ENCODE peak calls at places on chromosomes 2 and 18, in ten cellular contexts. V is heart left ventricle, D is uterus, M is tibial nerve, S is HCT116, H is body of pancreas, T is K562, P is breast epithelium, W is testis, Y is IMR-90. F is an unnamed sample. For H3K4me1, the result is how much of the 10 kb centered on the place peaks cover.

GRCh38 chr18:13629841-13630747 is 96.3 kb downstream of the FAM210A start:
- DNase-seq in Y (peak), T (peak), W (peak), H (peak), D (peak), P (peak), V (peak), S (peak), M (no peak), F (peak)

GRCh38 chr2:144835634-144836351 is 315.9 kb upstream of the ZEB2 start:
- DNase-seq in Y (peak), T (no peak), V (no peak), W (no peak), S (peak), D (no peak), P (no peak), M (no peak), H (no peak), F (no peak)

GRCh38 chr2:127683056-127683455 is 7.7 kb upstream of the LIMS2 start:
- DNase-seq in M (no peak), V (no peak), H (no peak), S (no peak), T (no peak), D (no peak), W (no peak), Y (no peak), P (no peak), F (no peak)

GRCh38 chr2:236607471-236608307 is 38.1 kb downstream of the ACKR3 start:
- DNase-seq in Y (peak), D (no peak), M (no peak), S (no peak), V (no peak), H (peak), P (no peak), T (peak), W (no peak), F (no peak)

GRCh38 chr2:187567126-187567525 is 12.9 kb upstream of the TFPI start:
- DNase-seq in D (no peak), S (no peak), Y (peak), V (no peak), T (no peak), P (no peak), W (no peak), M (no peak), H (no peak), F (no peak)

GRCh38 chr2:88350641-88351601 is 101.6 kb downstream of the FOXI3 start:
- DNase-seq in M (no peak), S (peak), T (peak), V (peak), H (peak), P (peak), W (peak), Y (peak), D (no peak), F (no peak)

GRCh38 chr18:35616664-35617423 is 35.3 kb downstream of the GALNT1 start:
- DNase-seq in S (no peak), H (peak), M (no peak), V (peak), W (no peak), P (no peak), D (no peak), T (peak), Y (peak), F (no peak)

GRCh38 chr2:121110924-121111323 is 174.1 kb downstream of the TFCP2L1 start:
- DNase-seq in D (no peak), H (no peak), W (no peak), M (no peak), P (no peak), V (no peak), Y (no peak), S (no peak), T (no peak), F (no peak)

GRCh38 chr2:85237849-85238570 is 89.8 kb downstream of the TGOLN2 start:
- DNase-seq in Y (no peak), P (no peak), W (no peak), T (no peak), S (no peak), H (peak), V (no peak), D (no peak), M (no peak), F (no peak)

GRCh38 chr2:193965263-193965662 is 1691.8 kb upstream of the SLC39A10 start:
- DNase-seq in S (no peak), H (no peak), W (no peak), Y (no peak), T (no peak), P (no peak), D (no peak), V (no peak), M (no peak), F (no peak)

GRCh38 chr18:38081516-38081915 is 515.9 kb upstream of the CELF4 start:
- DNase-seq in D (no peak), Y (no peak), W (no peak), M (no peak), V (no peak), T (no peak), H (no peak), P (no peak), S (no peak), F (no peak)

GRCh38 chr2:203623104-203623503 is 83.3 kb upstream of the CD28 start:
- DNase-seq in S (no peak), H (no peak), M (no peak), P (no peak), Y (peak), W (no peak), D (no peak), T (no peak), V (no peak), F (no peak)

GRCh38 chr2:61707984-61708852 is 145.6 kb downstream of the FAM161A start:
- DNase-seq in D (no peak), T (no peak), P (no peak), M (no peak), W (no peak), V (no peak), S (no peak), H (peak), Y (peak), F (no peak)

GRCh38 chr2:118747637-118748036 is 99.8 kb downstream of the EN1 start:
- DNase-seq in T (no peak), V (no peak), H (no peak), S (no peak), Y (no peak), M (no peak), W (no peak), P (no peak), D (no peak), F (no peak)

GRCh38 chr18:34837769-34838194 is 127.7 kb downstream of the DTNA start:
- DNase-seq in W (peak), M (no peak), T (no peak), Y (peak), S (no peak), D (no peak), P (no peak), V (no peak), H (peak), F (peak)

DNA sequence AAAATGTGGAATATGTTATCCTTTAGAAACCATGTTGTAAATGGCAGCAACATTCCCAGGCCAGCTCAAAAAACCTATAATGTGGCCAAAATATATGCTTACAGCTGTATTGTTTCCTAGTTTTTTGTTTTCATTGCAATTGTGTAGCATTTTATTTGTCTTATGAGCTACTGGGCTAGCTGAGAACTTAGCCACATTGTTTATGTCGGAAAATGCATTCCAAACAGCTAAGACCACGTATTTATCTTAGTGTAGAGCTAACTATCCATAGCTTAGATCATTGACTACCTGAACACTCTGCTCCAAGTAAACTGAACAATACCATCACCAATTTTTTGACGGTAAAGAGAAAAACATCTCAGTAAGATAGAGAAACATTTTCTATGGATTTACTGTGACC is 38.4 kb downstream of the METAP1D start:
- DNase-seq in Y (peak), W (no peak), T (no peak), S (no peak), H (no peak), D (no peak), M (no peak), V (no peak), P (no peak), F (no peak)
- TF ChIP-seq POLR2A in Y (no peak), W (no peak), T (no peak), S (no peak), H (no peak), D (no peak), M (no peak), V (no peak), P (no peak), F (no peak)

GRCh38 chr2:197713271-197713670 is 8.1 kb downstream of the MARS2 start:
- DNase-seq in W (no peak), M (no peak), V (no peak), D (no peak), T (no peak), S (no peak), Y (no peak), H (no peak), P (no peak), F (no peak)
- H3K4me1 ChIP-seq in W (under half), M (under half), V (under half), D (under half), T (under half), S (under half), Y (under half), H (under half), P (under half), F (under half)

DNA sequence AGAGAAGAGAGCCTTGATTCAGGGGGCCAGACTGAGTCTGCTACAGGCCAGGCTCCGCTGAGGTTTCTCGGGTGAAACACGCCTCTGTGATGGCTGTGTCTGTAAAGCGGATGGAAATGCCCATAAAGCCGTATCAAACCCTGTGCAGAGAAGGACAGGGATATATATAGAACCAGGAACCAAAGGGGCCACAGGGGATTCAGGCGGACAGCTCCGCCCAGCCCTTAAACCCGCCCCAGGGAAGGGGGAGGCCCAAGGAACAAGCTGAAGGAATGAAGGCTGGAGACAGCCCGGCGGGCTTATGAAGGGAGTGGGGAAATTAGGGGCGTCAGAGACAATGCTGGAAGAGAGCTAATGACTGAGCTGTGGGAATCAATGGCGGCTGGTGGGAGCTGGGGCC is 42.1 kb downstream of the NHEJ1 start:
- DNase-seq in M (no peak), V (peak), W (no peak), P (no peak), T (no peak), H (no peak), D (no peak), Y (no peak), S (no peak), F (no peak)
- TF ChIP-seq POLR2A in M (no peak), V (no peak), W (no peak), P (no peak), T (no peak), H (no peak), D (no peak), Y (no peak), S (no peak), F (no peak)

GRCh38 chr2:33436083-33436482 is 40.4 kb upstream of the RASGRP3 start:
- DNase-seq in M (no peak), S (no peak), T (no peak), P (no peak), Y (no peak), W (no peak), D (no peak), H (no peak), V (no peak), F (no peak)
- H3K4me1 ChIP-seq in M (under half), S (under half), T (under half), P (under half), Y (under half), W (under half), D (under half), H (under half), V (under half), F (under half)

GRCh38 chr18:54958711-54959625 is at the start of gene CCDC68:
- DNase-seq in D (no peak), H (peak), W (peak), V (peak), T (peak), S (no peak), P (no peak), M (no peak), Y (no peak), F (peak)
- TF ChIP-seq POLR2A in D (no peak), H (no peak), W (no peak), V (no peak), T (no peak), S (peak), P (no peak), M (no peak), Y (no peak), F (no peak)

DNA sequence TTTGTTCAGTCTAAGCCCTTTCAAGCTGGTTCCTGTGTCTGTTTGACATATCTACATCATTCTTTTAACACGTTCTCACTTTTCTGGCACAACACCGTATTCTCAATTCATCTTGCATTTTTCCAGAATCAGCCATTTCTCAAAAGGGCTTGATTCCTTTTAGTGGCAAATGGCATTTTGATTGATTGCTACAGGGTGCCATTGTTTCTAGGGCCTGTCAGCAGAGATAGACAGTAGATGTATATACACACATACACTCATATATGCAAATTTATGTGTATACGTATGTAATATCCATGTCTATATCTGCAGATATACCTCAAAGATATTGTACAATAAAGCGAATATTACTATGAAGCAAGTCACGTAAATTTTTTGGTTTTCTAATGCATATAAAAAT is 367.9 kb upstream of the TNP1 start:
- DNase-seq in H (no peak), D (no peak), V (no peak), M (no peak), W (no peak), T (no peak), S (no peak), Y (no peak), P (no peak), F (no peak)
- H3K4me1 ChIP-seq in H (under half), D (under half), V (under half), M (under half), W (under half), T (under half), S (under half), Y (under half), P (under half), F (under half)

GRCh38 chr18:22088029-22088428 is 81.4 kb upstream of the GATA6 start:
- DNase-seq in Y (no peak), M (no peak), H (peak), V (peak), D (no peak), W (no peak), P (no peak), S (no peak), T (no peak), F (no peak)
- TF ChIP-seq POLR2A in Y (no peak), M (no peak), H (no peak), V (no peak), D (no peak), W (no peak), P (no peak), S (no peak), T (no peak), F (no peak)

GRCh38 chr2:1741851-1742250 is 2.5 kb downstream of the PXDN start:
- DNase-seq in H (no peak), D (no peak), S (no peak), M (no peak), T (no peak), V (no peak), Y (no peak), P (no peak), W (peak), F (no peak)
- H3K4me1 ChIP-seq in H (under half), D (under half), S (under half), M (under half), T (under half), V (half or more), Y (under half), P (under half), W (under half), F (under half)

GRCh38 chr2:96633641-96634040 is 4.5 kb downstream of the KANSL3 start:
- DNase-seq in H (no peak), M (no peak), P (no peak), W (no peak), T (no peak), Y (no peak), D (no peak), V (no peak), S (no peak), F (no peak)

GRCh38 chr2:96636772-96637171 is 1.3 kb downstream of the KANSL3 start:
- DNase-seq in M (no peak), H (no peak), W (no peak), D (no peak), P (no peak), S (no peak), Y (no peak), V (peak), T (no peak), F (no peak)

GRCh38 chr2:96642564-96643350 is at the start of gene FER1L5:
- DNase-seq in P (no peak), D (peak), S (peak), W (peak), V (peak), H (peak), T (peak), Y (peak), M (no peak), F (peak)

GRCh38 chr2:96637385-96638143 is 548 bp downstream of the KANSL3 start:
- DNase-seq in Y (peak), D (peak), H (peak), T (peak), M (peak), S (peak), V (peak), W (peak), P (peak), F (peak)

GRCh38 chr2:96638144-96639121 is at the start of gene KANSL3:
- DNase-seq in M (peak), H (peak), Y (peak), P (peak), T (peak), S (peak), D (peak), V (peak), W (peak), F (peak)
- TF ChIP-seq POLR2A in M (peak), H (peak), Y (peak), P (peak), T (peak), S (peak), D (peak), V (peak), W (peak), F (peak)

GRCh38 chr2:36480596-36480995 is 117.4 kb downstream of the FEZ2 start:
- DNase-seq in P (no peak), V (no peak), H (no peak), M (no peak), S (no peak), W (no peak), D (no peak), T (no peak), Y (no peak), F (no peak)

GRCh38 chr2:36484454-36484853 is 113.5 kb downstream of the FEZ2 start:
- DNase-seq in P (no peak), Y (no peak), W (no peak), D (no peak), S (no peak), M (no peak), T (no peak), V (no peak), H (no peak), F (no peak)

GRCh38 chr2:36483290-36483689 is 114.7 kb downstream of the FEZ2 start:
- DNase-seq in P (no peak), T (no peak), V (no peak), S (no peak), W (no peak), D (no peak), Y (no peak), M (no peak), H (no peak), F (no peak)

GRCh38 chr2:36481709-36482108 is 116.3 kb downstream of the FEZ2 start:
- DNase-seq in H (no peak), W (no peak), M (no peak), V (no peak), T (no peak), Y (no peak), P (no peak), S (no peak), D (no peak), F (no peak)

DNA sequence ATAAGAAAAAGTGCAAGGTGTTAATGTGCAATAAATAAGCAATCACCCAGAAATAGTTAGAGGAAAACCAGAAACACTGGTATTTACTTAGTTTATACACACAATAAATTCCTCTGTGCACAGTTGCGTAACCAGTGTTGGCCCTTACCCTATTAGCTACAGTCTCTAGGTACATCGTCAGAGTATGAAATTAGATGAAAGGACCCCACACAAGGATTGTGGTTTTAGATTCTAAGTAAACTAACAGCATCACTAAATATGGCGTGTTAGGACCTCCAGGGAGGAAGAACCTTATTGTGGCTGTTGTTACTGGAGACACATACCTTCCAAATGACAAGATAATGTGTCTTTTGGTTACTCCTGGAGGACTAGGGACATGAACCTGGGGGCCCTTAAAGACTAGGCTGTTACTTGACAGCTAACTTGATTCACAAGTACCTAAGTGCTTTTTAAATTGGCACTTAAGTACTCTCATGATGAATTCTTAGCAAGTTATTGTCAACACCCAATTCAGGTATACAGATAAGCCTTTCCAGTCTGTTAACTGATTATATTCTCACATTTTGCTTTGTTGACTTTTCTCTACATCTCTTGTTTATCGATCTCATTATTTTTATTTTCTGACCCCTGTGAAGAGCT is 115.3 kb downstream of the FEZ2 start:
- DNase-seq in H (peak), S (no peak), Y (peak), P (no peak), T (no peak), M (no peak), D (no peak), V (no peak), W (no peak), F (no peak)
- H3K4me1 ChIP-seq in H (under half), S (under half), Y (under half), P (under half), T (under half), M (under half), D (under half), V (half or more), W (under half), F (under half)